ENCODE peak calls at places on chromosomes 13 and 19, in ten cellular contexts. O is left ventricle myocardium inferior; J is fibroblast of lung; A is Karpas-422; H is psoas muscle; N is brain microvascular endothelial cell; P is CD8-positive, alpha-beta memory T cell; F is cardiac fibroblast; M is IMR-90; L is stomach. W is an unnamed sample.

GRCh38 chr13:45718063-45718462 is 15.9 kb downstream of the CBY2 start:
- DNase-seq in J (peak), A (peak), O (no peak), L (no peak), P (no peak), F (peak), H (no peak), N (peak), M (peak), W (peak)

GRCh38 chr13:71864981-71865857 is 1.8 kb downstream of the DACH1 start:
- DNase-seq in L (no peak), J (peak), A (no peak), O (peak), F (no peak), P (no peak), N (peak), M (no peak), H (peak), W (peak)

GRCh38 chr19:7303470-7303869 is 9.3 kb upstream of the INSR start:
- DNase-seq in F (no peak), L (no peak), J (no peak), A (no peak), O (no peak), P (no peak), H (no peak), M (no peak), N (no peak), W (no peak)

GRCh38 chr13:49532593-49532992 is 36.8 kb downstream of the PHF11 start:
- DNase-seq in A (no peak), L (no peak), F (no peak), O (no peak), P (no peak), M (no peak), H (no peak), N (no peak), J (no peak), W (no peak)

GRCh38 chr19:39112338-39112890 is 13.2 kb upstream of the PAK4 start:
- DNase-seq in H (peak), M (no peak), P (no peak), J (peak), F (no peak), N (no peak), O (no peak), A (no peak), L (no peak), W (no peak)

GRCh38 chr19:44889830-44890365 is 1.2 kb upstream of the TOMM40 start:
- DNase-seq in N (no peak), M (no peak), H (no peak), L (no peak), P (no peak), A (no peak), F (no peak), J (no peak), O (no peak), W (no peak)

GRCh38 chr19:10747674-10748073 is 29.8 kb downstream of the DNM2 start:
- DNase-seq in H (no peak), F (no peak), N (no peak), J (no peak), M (no peak), A (no peak), L (no peak), P (no peak), O (no peak), W (no peak)

GRCh38 chr19:3670258-3670795 is 29.9 kb downstream of the PIP5K1C start:
- DNase-seq in M (peak), L (peak), J (peak), N (peak), P (no peak), H (peak), O (peak), F (peak), A (no peak), W (no peak)

GRCh38 chr13:106449096-106449495 is 86.4 kb downstream of the EFNB2 start:
- DNase-seq in J (no peak), L (no peak), A (no peak), P (no peak), H (no peak), M (no peak), N (no peak), F (no peak), O (no peak), W (no peak)

GRCh38 chr19:8423821-8424223 is 10.7 kb downstream of the MARCHF2 start:
- DNase-seq in O (peak), J (peak), N (peak), A (peak), P (no peak), F (peak), M (peak), H (peak), L (peak), W (peak)

GRCh38 chr19:39419003-39419402 is 6.5 kb downstream of the PLEKHG2 start:
- DNase-seq in F (no peak), A (no peak), J (no peak), H (no peak), P (no peak), N (no peak), O (no peak), L (no peak), M (no peak), W (no peak)

GRCh38 chr19:19372656-19373416 is 32.6 kb upstream of the GATAD2A start:
- DNase-seq in A (peak), L (peak), F (peak), P (no peak), O (peak), N (peak), J (no peak), M (peak), H (no peak), W (peak)

GRCh38 chr13:106683918-106684317 is 116.0 kb upstream of the ARGLU1 start:
- DNase-seq in L (no peak), J (no peak), M (no peak), A (no peak), O (no peak), H (no peak), N (no peak), P (no peak), F (no peak), W (no peak)

GRCh38 chr13:42549555-42549941 is 24.4 kb upstream of the TNFSF11 start:
- DNase-seq in L (no peak), O (no peak), N (no peak), H (no peak), M (no peak), J (no peak), F (no peak), A (no peak), P (no peak), W (no peak)

GRCh38 chr19:703651-704446 is 4.9 kb upstream of the PALM start:
- DNase-seq in F (peak), M (peak), N (peak), L (peak), O (peak), J (no peak), H (peak), P (peak), A (peak), W (peak)

GRCh38 chr19:40974633-40975037 is 16.4 kb upstream of the CYP2B6 start:
- DNase-seq in F (peak), H (peak), L (peak), M (peak), J (peak), P (peak), N (peak), O (peak), A (peak), W (peak)

GRCh38 chr13:60327551-60327950 is 69.5 kb upstream of the TDRD3 start:
- DNase-seq in H (no peak), L (no peak), A (no peak), F (peak), J (no peak), O (no peak), M (no peak), P (no peak), N (no peak), W (no peak)

GRCh38 chr13:74026753-74027152 is 107.5 kb downstream of the KLF12 start:
- DNase-seq in L (peak), M (peak), P (peak), J (peak), O (no peak), H (no peak), A (peak), F (peak), N (peak), W (no peak)

GRCh38 chr13:60335531-60335930 is 61.5 kb upstream of the TDRD3 start:
- DNase-seq in F (peak), L (no peak), J (peak), H (no peak), M (peak), P (no peak), N (no peak), O (no peak), A (peak), W (peak)

GRCh38 chr13:110471833-110472162 is 89.7 kb downstream of the RAB20 start:
- DNase-seq in N (peak), J (peak), H (peak), O (peak), M (peak), P (no peak), L (peak), A (peak), F (peak), W (no peak)

GRCh38 chr13:59342396-59342795 is 821.3 kb downstream of the DIAPH3 start:
- DNase-seq in N (no peak), L (no peak), P (no peak), J (no peak), O (no peak), H (no peak), M (no peak), A (no peak), F (peak), W (no peak)

GRCh38 chr13:30725331-30726085 is 9.8 kb upstream of the ALOX5AP start:
- DNase-seq in A (no peak), M (peak), L (no peak), O (no peak), J (peak), P (no peak), N (peak), H (no peak), F (peak), W (no peak)

GRCh38 chr13:66914155-66914554 is 316.0 kb downstream of the PCDH9 start:
- DNase-seq in L (no peak), O (no peak), A (no peak), N (no peak), H (no peak), F (no peak), J (no peak), M (peak), P (no peak), W (no peak)

GRCh38 chr19:42370068-42370520 is 20.0 kb downstream of the CNFN start:
- DNase-seq in N (no peak), O (no peak), J (no peak), P (no peak), M (no peak), F (no peak), H (no peak), L (no peak), A (peak), W (no peak)

GRCh38 chr19:45514376-45515051 is 7.2 kb downstream of the VASP start:
- DNase-seq in M (no peak), O (no peak), A (no peak), N (no peak), F (no peak), L (peak), J (no peak), P (no peak), H (no peak), W (no peak)

GRCh38 chr19:4066682-4067395 is at the start of gene ZBTB7A:
- DNase-seq in J (peak), N (peak), L (peak), H (peak), A (peak), O (peak), F (peak), P (peak), M (peak), W (peak)

GRCh38 chr13:29435125-29435911 is 160.2 kb downstream of the SLC7A1 start:
- DNase-seq in M (peak), L (no peak), F (peak), H (no peak), P (no peak), N (peak), J (peak), A (no peak), O (no peak), W (no peak)

GRCh38 chr13:48210178-48210577 is 22.8 kb upstream of the ITM2B start:
- DNase-seq in F (peak), J (peak), N (peak), P (no peak), O (no peak), A (no peak), L (no peak), M (peak), H (no peak), W (no peak)

GRCh38 chr19:55459950-55460657 is 1.3 kb downstream of the ISOC2 start:
- DNase-seq in F (peak), H (no peak), O (no peak), J (peak), L (no peak), M (peak), P (no peak), A (no peak), N (no peak), W (peak)

GRCh38 chr13:24664726-24665409 is 15.3 kb upstream of the ATP12A start:
- DNase-seq in J (peak), N (peak), A (peak), P (no peak), M (peak), F (no peak), H (no peak), O (no peak), L (no peak), W (no peak)

GRCh38 chr19:16259385-16260159 is 61.9 kb downstream of the AP1M1 start:
- DNase-seq in N (no peak), J (no peak), F (no peak), P (no peak), O (no peak), M (no peak), L (no peak), A (peak), H (no peak), W (no peak)

GRCh38 chr13:20193924-20194631 is 1.3 kb upstream of the GJB2 start:
- DNase-seq in P (no peak), M (no peak), F (no peak), O (no peak), N (no peak), J (no peak), A (no peak), H (no peak), L (no peak), W (no peak)

GRCh38 chr19:3266792-3267469 is 42.5 kb downstream of the CELF5 start:
- DNase-seq in O (no peak), M (no peak), F (no peak), A (no peak), H (no peak), L (no peak), P (no peak), J (no peak), N (no peak), W (no peak)

GRCh38 chr13:27915301-27916207 is 4.2 kb upstream of the PDX1 start:
- DNase-seq in H (no peak), J (no peak), L (no peak), O (no peak), F (no peak), M (no peak), A (no peak), N (no peak), P (no peak), W (no peak)

GRCh38 chr13:104487006-104487405 is 1420.8 kb upstream of the SLC10A2 start:
- DNase-seq in J (peak), O (no peak), P (no peak), N (peak), F (peak), M (no peak), A (no peak), L (no peak), H (no peak), W (no peak)

GRCh38 chr13:109000207-109000606 is 370.8 kb downstream of the MYO16 start:
- DNase-seq in M (no peak), L (no peak), F (no peak), J (no peak), N (no peak), P (no peak), H (no peak), O (no peak), A (no peak), W (no peak)

GRCh38 chr13:23799945-23800344 is 89.3 kb downstream of the MIPEP start:
- DNase-seq in A (no peak), L (no peak), J (no peak), F (peak), H (no peak), O (no peak), M (peak), P (no peak), N (peak), W (no peak)

GRCh38 chr19:53595510-53595867 is 36.3 kb upstream of the DPRX start:
- DNase-seq in F (no peak), M (no peak), L (no peak), J (no peak), P (no peak), H (no peak), A (no peak), O (no peak), N (no peak), W (no peak)
- H3K4me3 ChIP-seq in F (no peak), M (no peak), L (no peak), J (no peak), P (no peak), H (no peak), A (no peak), O (no peak), N (no peak), W (no peak)

GRCh38 chr13:34162545-34162936 is 344.6 kb downstream of the RFC3 start:
- DNase-seq in P (no peak), O (no peak), A (no peak), N (no peak), H (no peak), M (peak), F (peak), J (peak), L (no peak), W (no peak)
- H3K4me3 ChIP-seq in P (no peak), O (peak), A (no peak), N (no peak), H (peak), M (peak), F (peak), J (peak), L (no peak), W (no peak)

GRCh38 chr13:111547726-111548273 is 227.4 kb downstream of the TEX29 start:
- DNase-seq in O (no peak), M (no peak), P (no peak), F (no peak), N (no peak), A (no peak), L (no peak), H (no peak), J (no peak), W (no peak)
- H3K4me3 ChIP-seq in O (no peak), M (no peak), P (no peak), F (no peak), N (no peak), A (no peak), L (no peak), H (no peak), J (no peak), W (no peak)

GRCh38 chr19:48470281-48470680 is 1.1 kb downstream of the CYTH2 start:
- DNase-seq in P (no peak), N (no peak), J (no peak), M (no peak), L (no peak), H (no peak), A (no peak), O (no peak), F (no peak), W (no peak)

GRCh38 chr19:48469056-48469881 is at the start of gene CYTH2:
- DNase-seq in J (peak), N (peak), O (peak), H (peak), A (peak), P (peak), F (peak), L (peak), M (peak), W (peak)

GRCh38 chr19:48468806-48469055 is 438 bp upstream of the CYTH2 start:
- DNase-seq in L (no peak), J (no peak), A (no peak), N (no peak), F (no peak), P (no peak), H (no peak), M (no peak), O (no peak), W (no peak)

GRCh38 chr19:48471836-48472235 is 2.7 kb downstream of the CYTH2 start:
- DNase-seq in F (no peak), A (no peak), J (no peak), L (no peak), N (no peak), H (no peak), P (no peak), M (no peak), O (no peak), W (no peak)

GRCh38 chr19:48470856-48471255 is 1.7 kb downstream of the CYTH2 start:
- DNase-seq in P (no peak), M (no peak), F (no peak), N (no peak), L (no peak), A (no peak), H (no peak), O (no peak), J (no peak), W (no peak)
- H3K4me3 ChIP-seq in P (no peak), M (no peak), F (peak), N (no peak), L (peak), A (no peak), H (peak), O (peak), J (no peak), W (no peak)

GRCh38 chr13:99301056-99301838 is 6.0 kb downstream of the GPR183 start:
- DNase-seq in A (no peak), N (no peak), F (no peak), M (no peak), O (no peak), L (no peak), P (no peak), J (no peak), H (no peak), W (no peak)
- H3K4me3 ChIP-seq in A (no peak), N (no peak), F (no peak), M (no peak), O (no peak), L (no peak), P (peak), J (no peak), H (no peak), W (no peak)

GRCh38 chr19:54207908-54208783 is 7.5 kb downstream of the RPS9 start:
- DNase-seq in M (peak), J (peak), N (peak), A (peak), L (peak), O (peak), H (no peak), F (peak), P (no peak), W (no peak)
- H3K4me3 ChIP-seq in M (no peak), J (no peak), N (no peak), A (no peak), L (peak), O (no peak), H (peak), F (no peak), P (no peak), W (no peak)

W was measured in HAP-1.